ENCODE peak calls at places on chromosomes 13 and 19, in ten cellular contexts. One of them, this sample, is unnamed.

GRCh38 chr19:10450853-10451609 is 30.7 kb downstream of the PDE4A start:
- DNase-seq in PC-3: peak; percentile 44
- DNase-seq in body of pancreas: no peak
- DNase-seq in colonic mucosa: peak; percentile 93
- DNase-seq in hepatocyte: no peak
- DNase-seq in left lung: no peak
- DNase-seq in thoracic aorta: no peak
- DNase-seq in lower leg skin: no peak
- DNase-seq in uterus: no peak
- DNase-seq in dorsolateral prefrontal cortex: no peak
- DNase-seq in this sample: no peak

GRCh38 chr19:9487016-9487415 is 11.4 kb downstream of the ZNF560 start:
- DNase-seq in hepatocyte: no peak
- DNase-seq in lower leg skin: no peak
- DNase-seq in body of pancreas: no peak
- DNase-seq in PC-3: no peak
- DNase-seq in uterus: no peak
- DNase-seq in colonic mucosa: no peak
- DNase-seq in dorsolateral prefrontal cortex: no peak
- DNase-seq in thoracic aorta: no peak
- DNase-seq in left lung: no peak
- DNase-seq in this sample: no peak

GRCh38 chr19:55451522-55452380 is 8.7 kb upstream of the SHISA7 start:
- DNase-seq in colonic mucosa: no peak
- DNase-seq in uterus: no peak
- DNase-seq in body of pancreas: no peak
- DNase-seq in thoracic aorta: no peak
- DNase-seq in lower leg skin: no peak
- DNase-seq in hepatocyte: no peak
- DNase-seq in left lung: peak; percentile 57
- DNase-seq in PC-3: no peak
- DNase-seq in dorsolateral prefrontal cortex: peak; percentile 80
- DNase-seq in this sample: no peak

GRCh38 chr19:57314146-57314545 is 6.1 kb upstream of the ZNF543 start:
- DNase-seq in uterus: no peak
- DNase-seq in left lung: no peak
- DNase-seq in hepatocyte: no peak
- DNase-seq in lower leg skin: no peak
- DNase-seq in body of pancreas: no peak
- DNase-seq in thoracic aorta: no peak
- DNase-seq in dorsolateral prefrontal cortex: no peak
- DNase-seq in colonic mucosa: no peak
- DNase-seq in PC-3: no peak
- DNase-seq in this sample: no peak

GRCh38 chr19:871446-872265 is 12.2 kb downstream of the CFD start:
- DNase-seq in PC-3: no peak
- DNase-seq in hepatocyte: no peak
- DNase-seq in body of pancreas: no peak
- DNase-seq in dorsolateral prefrontal cortex: no peak
- DNase-seq in colonic mucosa: no peak
- DNase-seq in lower leg skin: no peak
- DNase-seq in left lung: no peak
- DNase-seq in thoracic aorta: no peak
- DNase-seq in uterus: no peak
- DNase-seq in this sample: no peak

GRCh38 chr19:38142176-38143035 is 81.6 kb downstream of the DPF1 start:
- DNase-seq in PC-3: peak; percentile 31
- DNase-seq in hepatocyte: peak; percentile 74
- DNase-seq in thoracic aorta: no peak
- DNase-seq in colonic mucosa: peak; percentile 52
- DNase-seq in uterus: peak; percentile 31
- DNase-seq in dorsolateral prefrontal cortex: peak; percentile 88
- DNase-seq in lower leg skin: no peak
- DNase-seq in left lung: no peak
- DNase-seq in body of pancreas: peak; percentile 42
- DNase-seq in this sample: no peak

GRCh38 chr13:46555722-46556121 is 2.8 kb downstream of the LRCH1 start:
- DNase-seq in thoracic aorta: no peak
- DNase-seq in uterus: no peak
- DNase-seq in PC-3: peak; percentile 19
- DNase-seq in lower leg skin: no peak
- DNase-seq in body of pancreas: no peak
- DNase-seq in colonic mucosa: no peak
- DNase-seq in dorsolateral prefrontal cortex: no peak
- DNase-seq in left lung: no peak
- DNase-seq in hepatocyte: no peak
- DNase-seq in this sample: no peak

GRCh38 chr13:114151565-114152284 is 19.3 kb upstream of the RASA3 start:
- DNase-seq in left lung: peak; percentile 80
- DNase-seq in PC-3: peak; percentile 84
- DNase-seq in uterus: no peak
- DNase-seq in colonic mucosa: peak; percentile 93
- DNase-seq in thoracic aorta: no peak
- DNase-seq in lower leg skin: peak; percentile 90
- DNase-seq in hepatocyte: no peak
- DNase-seq in body of pancreas: peak; percentile 69
- DNase-seq in dorsolateral prefrontal cortex: peak; percentile 31
- DNase-seq in this sample: no peak

GRCh38 chr19:32876919-32877285 is 7.3 kb upstream of the SLC7A9 start:
- DNase-seq in hepatocyte: peak; percentile 72
- DNase-seq in PC-3: peak; percentile 83
- DNase-seq in uterus: no peak
- DNase-seq in thoracic aorta: no peak
- DNase-seq in lower leg skin: peak; percentile 31
- DNase-seq in body of pancreas: no peak
- DNase-seq in left lung: no peak
- DNase-seq in dorsolateral prefrontal cortex: no peak
- DNase-seq in colonic mucosa: peak; percentile 27
- DNase-seq in this sample: no peak

GRCh38 chr13:77300176-77301141 is 26.4 kb downstream of the MYCBP2 start:
- DNase-seq in lower leg skin: no peak
- DNase-seq in body of pancreas: no peak
- DNase-seq in colonic mucosa: no peak
- DNase-seq in hepatocyte: peak; percentile 28
- DNase-seq in thoracic aorta: no peak
- DNase-seq in left lung: no peak
- DNase-seq in uterus: no peak
- DNase-seq in PC-3: peak; percentile 23
- DNase-seq in dorsolateral prefrontal cortex: no peak
- DNase-seq in this sample: no peak

GRCh38 chr13:24381539-24382265 is 72.3 kb downstream of the C1QTNF9 start:
- DNase-seq in dorsolateral prefrontal cortex: no peak
- DNase-seq in hepatocyte: no peak
- DNase-seq in uterus: no peak
- DNase-seq in thoracic aorta: no peak
- DNase-seq in PC-3: peak; percentile 5
- DNase-seq in left lung: no peak
- DNase-seq in colonic mucosa: no peak
- DNase-seq in lower leg skin: no peak
- DNase-seq in body of pancreas: no peak
- DNase-seq in this sample: no peak

GRCh38 chr13:100594731-100595130 is 6.1 kb upstream of the GGACT start:
- DNase-seq in hepatocyte: peak; percentile 30
- DNase-seq in colonic mucosa: peak; percentile 38
- DNase-seq in thoracic aorta: no peak
- DNase-seq in body of pancreas: peak; percentile 72
- DNase-seq in dorsolateral prefrontal cortex: no peak
- DNase-seq in PC-3: peak; percentile 35
- DNase-seq in uterus: no peak
- DNase-seq in left lung: no peak
- DNase-seq in lower leg skin: no peak
- DNase-seq in this sample: no peak

GRCh38 chr13:34611678-34612077 is 330.4 kb upstream of the NBEA start:
- DNase-seq in colonic mucosa: no peak
- DNase-seq in PC-3: no peak
- DNase-seq in dorsolateral prefrontal cortex: no peak
- DNase-seq in hepatocyte: no peak
- DNase-seq in thoracic aorta: no peak
- DNase-seq in uterus: no peak
- DNase-seq in lower leg skin: no peak
- DNase-seq in body of pancreas: no peak
- DNase-seq in left lung: no peak
- DNase-seq in this sample: no peak

GRCh38 chr19:3750211-3750610 is 11.3 kb downstream of the APBA3 start:
- DNase-seq in colonic mucosa: no peak
- DNase-seq in uterus: no peak
- DNase-seq in left lung: no peak
- DNase-seq in PC-3: no peak
- DNase-seq in thoracic aorta: no peak
- DNase-seq in lower leg skin: no peak
- DNase-seq in hepatocyte: no peak
- DNase-seq in body of pancreas: no peak
- DNase-seq in dorsolateral prefrontal cortex: no peak
- DNase-seq in this sample: no peak

GRCh38 chr19:3368441-3368795 is 2.0 kb downstream of the NFIC start:
- DNase-seq in PC-3: no peak
- DNase-seq in dorsolateral prefrontal cortex: no peak
- DNase-seq in colonic mucosa: no peak
- DNase-seq in left lung: no peak
- DNase-seq in uterus: no peak
- DNase-seq in body of pancreas: no peak
- DNase-seq in lower leg skin: no peak
- DNase-seq in thoracic aorta: no peak
- DNase-seq in hepatocyte: no peak
- DNase-seq in this sample: no peak

GRCh38 chr19:4776436-4777205 is 14.9 kb upstream of the FEM1A start:
- DNase-seq in PC-3: peak; percentile 48
- DNase-seq in hepatocyte: no peak
- DNase-seq in left lung: no peak
- DNase-seq in dorsolateral prefrontal cortex: no peak
- DNase-seq in body of pancreas: no peak
- DNase-seq in lower leg skin: no peak
- DNase-seq in thoracic aorta: no peak
- DNase-seq in uterus: no peak
- DNase-seq in colonic mucosa: no peak
- DNase-seq in this sample: no peak

GRCh38 chr19:17264641-17264979 is at the start of gene USHBP1:
- DNase-seq in uterus: peak; percentile 63
- DNase-seq in lower leg skin: no peak
- DNase-seq in thoracic aorta: no peak
- DNase-seq in colonic mucosa: no peak
- DNase-seq in PC-3: no peak
- DNase-seq in left lung: no peak
- DNase-seq in dorsolateral prefrontal cortex: no peak
- DNase-seq in hepatocyte: no peak
- DNase-seq in body of pancreas: no peak
- DNase-seq in this sample: no peak
- H3K4me3 ChIP-seq in uterus: peak within 1 kb of the TSS; percentile 15
- H3K4me3 ChIP-seq in lower leg skin: no peak within 1 kb of the TSS
- H3K4me3 ChIP-seq in thoracic aorta: no peak within 1 kb of the TSS
- H3K4me3 ChIP-seq in colonic mucosa: no peak within 1 kb of the TSS
- H3K4me3 ChIP-seq in PC-3: no peak within 1 kb of the TSS
- H3K4me3 ChIP-seq in left lung: no peak within 1 kb of the TSS
- H3K4me3 ChIP-seq in dorsolateral prefrontal cortex: no peak within 1 kb of the TSS
- H3K4me3 ChIP-seq in hepatocyte: no peak within 1 kb of the TSS
- H3K4me3 ChIP-seq in body of pancreas: no peak within 1 kb of the TSS
- H3K4me3 ChIP-seq in this sample: no peak within 1 kb of the TSS

GRCh38 chr13:57604442-57604841 is 27.1 kb upstream of the PCDH17 start:
- DNase-seq in dorsolateral prefrontal cortex: no peak
- DNase-seq in uterus: no peak
- DNase-seq in thoracic aorta: no peak
- DNase-seq in hepatocyte: no peak
- DNase-seq in PC-3: no peak
- DNase-seq in body of pancreas: no peak
- DNase-seq in left lung: no peak
- DNase-seq in colonic mucosa: no peak
- DNase-seq in lower leg skin: no peak
- DNase-seq in this sample: no peak
- TF ChIP-seq CTCF in dorsolateral prefrontal cortex: no peak
- TF ChIP-seq CTCF in uterus: no peak
- TF ChIP-seq CTCF in thoracic aorta: no peak
- TF ChIP-seq CTCF in hepatocyte: no peak
- TF ChIP-seq CTCF in PC-3: no peak
- TF ChIP-seq CTCF in body of pancreas: no peak
- TF ChIP-seq CTCF in left lung: no peak
- TF ChIP-seq CTCF in colonic mucosa: no peak
- TF ChIP-seq CTCF in lower leg skin: no peak
- TF ChIP-seq CTCF in this sample: no peak

DNA sequence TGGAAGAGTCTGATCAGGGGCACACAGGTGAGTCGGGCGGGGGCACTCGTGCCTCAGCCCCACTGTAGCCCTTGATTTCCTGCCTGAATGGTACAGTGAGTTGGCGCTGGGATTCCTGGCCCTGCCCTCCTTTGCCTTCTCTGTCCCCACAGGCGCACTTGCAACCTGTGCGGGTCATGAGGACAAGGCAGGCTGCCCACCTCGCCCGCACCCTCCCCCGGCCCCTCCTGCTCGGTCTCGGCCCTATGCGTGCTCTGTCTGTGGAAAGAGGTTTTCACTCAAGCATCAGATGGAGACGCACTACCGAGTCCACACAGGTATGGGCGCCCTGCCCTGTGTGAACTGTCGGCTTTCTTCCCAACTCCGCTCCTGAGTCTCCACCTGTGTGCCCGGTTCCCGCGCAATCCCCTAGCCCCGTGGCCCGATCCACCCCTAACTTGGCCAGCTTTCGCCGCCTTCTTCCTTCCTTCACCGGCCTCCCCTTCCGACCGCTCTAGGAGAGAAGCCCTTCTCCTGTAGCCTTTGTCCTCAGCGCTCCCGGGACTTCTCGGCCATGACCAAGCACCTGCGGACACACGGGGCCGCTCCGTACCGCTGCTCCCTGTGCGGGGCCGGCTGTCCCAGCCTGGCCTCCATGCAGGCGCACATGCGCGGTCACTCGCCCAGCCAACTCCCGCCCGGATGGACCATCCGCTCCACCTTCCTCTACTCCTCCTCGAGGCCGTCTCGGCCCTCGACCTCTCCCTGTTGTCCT is 1.6 kb upstream of the KMT2B start:
- DNase-seq in dorsolateral prefrontal cortex: peak; percentile 82
- DNase-seq in thoracic aorta: no peak
- DNase-seq in PC-3: peak; percentile 33
- DNase-seq in lower leg skin: peak; percentile 92
- DNase-seq in left lung: peak; percentile 92
- DNase-seq in uterus: peak; percentile 30
- DNase-seq in hepatocyte: peak; percentile 80
- DNase-seq in colonic mucosa: peak; percentile 73
- DNase-seq in body of pancreas: peak; percentile 78
- DNase-seq in this sample: no peak
- H3K4me3 ChIP-seq in dorsolateral prefrontal cortex: peak overlapping the region; percentile 86
- H3K4me3 ChIP-seq in thoracic aorta: peak overlapping the region; percentile 82
- H3K4me3 ChIP-seq in PC-3: peak overlapping the region; percentile 91
- H3K4me3 ChIP-seq in lower leg skin: peak overlapping the region; percentile 63
- H3K4me3 ChIP-seq in left lung: peak overlapping the region; percentile 58
- H3K4me3 ChIP-seq in uterus: peak overlapping the region; percentile 72
- H3K4me3 ChIP-seq in hepatocyte: peak overlapping the region; percentile 43
- H3K4me3 ChIP-seq in colonic mucosa: peak overlapping the region; percentile 77
- H3K4me3 ChIP-seq in body of pancreas: peak overlapping the region; percentile 7
- H3K4me3 ChIP-seq in this sample: peak overlapping the region; percentile 64

DNA sequence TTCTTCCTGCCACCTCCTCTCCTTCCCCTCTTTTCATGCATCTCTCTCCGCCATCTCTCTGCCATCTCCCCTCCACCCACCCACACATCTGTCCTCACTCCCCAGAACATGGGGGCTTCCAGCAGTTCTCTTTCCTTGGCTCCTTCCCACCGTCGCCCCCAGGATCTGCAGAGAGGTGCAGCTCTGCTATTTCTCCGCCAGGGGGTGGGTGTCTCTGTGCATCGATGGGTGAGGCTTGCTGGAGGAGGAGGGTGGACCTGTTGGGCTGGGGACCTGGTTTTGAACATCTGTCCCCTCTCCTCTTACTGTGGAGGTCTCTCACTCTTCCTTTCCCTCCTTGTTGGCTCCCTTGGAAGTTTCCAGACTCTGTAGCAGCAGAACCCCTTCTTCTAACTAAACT is 51.7 kb downstream of the MYH14 start:
- DNase-seq in body of pancreas: no peak
- DNase-seq in thoracic aorta: no peak
- DNase-seq in lower leg skin: no peak
- DNase-seq in uterus: no peak
- DNase-seq in dorsolateral prefrontal cortex: no peak
- DNase-seq in left lung: peak; percentile 34
- DNase-seq in PC-3: peak; percentile 15
- DNase-seq in hepatocyte: no peak
- DNase-seq in colonic mucosa: no peak
- DNase-seq in this sample: no peak
- TF ChIP-seq CTCF in body of pancreas: no peak
- TF ChIP-seq CTCF in thoracic aorta: no peak
- TF ChIP-seq CTCF in lower leg skin: no peak
- TF ChIP-seq CTCF in uterus: no peak
- TF ChIP-seq CTCF in dorsolateral prefrontal cortex: no peak
- TF ChIP-seq CTCF in left lung: no peak
- TF ChIP-seq CTCF in PC-3: peak; percentile 57
- TF ChIP-seq CTCF in hepatocyte: no peak
- TF ChIP-seq CTCF in colonic mucosa: no peak
- TF ChIP-seq CTCF in this sample: no peak

This sample was measured in LNCaP clone FGC.